ENCODE peak calls at places on chromosomes 16 and 17, in eight cellular contexts. D is hepatic stellate cell; S is body of pancreas; Q is natural killer cell treated with Interleukin-12 subunit alpha and Interleukin-12 subunit beta and Interleukin-15 and Interleukin-18, amount 100 ng/mL, for 72 hours; R is HCEC 1CT; J is transverse colon; T is activated CD8-positive, alpha-beta T cell treated with anti-CD3 and anti-CD28 coated beads for 36 hours; U is dorsolateral prefrontal cortex. W is an unnamed sample.

GRCh38 chr16:89722392-89723278 is 1.3 kb downstream of the ZNF276 start:
- DNase-seq in U (peak; percentile 62), R (no peak), S (peak; percentile 65), D (no peak), J (peak; percentile 93), Q (peak; percentile 85), T (peak; percentile 87), W (no peak)

GRCh38 chr16:89974860-89975259 is 26.3 kb downstream of the DEF8 start:
- DNase-seq in J (peak; percentile 29), T (no peak), Q (no peak), D (no peak), U (no peak), S (no peak), R (no peak), W (no peak)

GRCh38 chr16:19589771-19590302 is 34.3 kb downstream of the VPS35L start:
- DNase-seq in J (no peak), T (no peak), D (no peak), U (no peak), S (no peak), Q (no peak), R (peak; percentile 82), W (no peak)

GRCh38 chr17:70070297-70071027 is 4.6 kb upstream of the KCNJ16 start:
- DNase-seq in S (no peak), J (no peak), T (no peak), Q (no peak), R (no peak), D (no peak), U (no peak), W (no peak)

GRCh38 chr16:48076455-48077012 is 79.3 kb downstream of the ABCC12 start:
- DNase-seq in Q (no peak), J (no peak), U (no peak), D (peak; percentile 8), T (no peak), R (no peak), S (peak; percentile 21), W (no peak)

GRCh38 chr17:3687949-3688614 is 7.9 kb downstream of the P2RX5 start:
- DNase-seq in U (no peak), S (no peak), J (no peak), T (no peak), D (peak; percentile 70), R (no peak), Q (no peak), W (no peak)

GRCh38 chr17:28717578-28718316 is at the start of gene RAB34:
- DNase-seq in T (peak; percentile 58), R (peak; percentile 83), D (peak; percentile 82), Q (no peak), J (peak; percentile 56), S (peak; percentile 48), U (no peak), W (peak; percentile 48)

GRCh38 chr17:46194393-46195216 is 1.4 kb upstream of the KANSL1 start:
- DNase-seq in R (peak; percentile 76), T (peak; percentile 70), S (no peak), J (no peak), U (no peak), D (peak; percentile 54), Q (peak; percentile 81), W (no peak)

W was measured in NCI-H524 treated with DMSO at 0.1 percent for 48 hours.